ENCODE peak calls at places on chromosomes 7 and 10, in four cellular contexts. One of them, this sample, is unnamed.

GRCh38 chr10:24209946-24210491 is 1.1 kb downstream of the KIAA1217 start:
- DNase-seq in bronchial epithelial cell: peak
- DNase-seq in NCI-H774: no peak
- DNase-seq in cerebellar cortex: no peak
- DNase-seq in this sample: no peak

GRCh38 chr7:4791738-4792536 is 16.5 kb downstream of the AP5Z1 start:
- DNase-seq in bronchial epithelial cell: peak
- DNase-seq in cerebellar cortex: no peak
- DNase-seq in NCI-H774: no peak
- DNase-seq in this sample: no peak

GRCh38 chr10:86698207-86698940 is 30.1 kb downstream of the LDB3 start:
- DNase-seq in cerebellar cortex: peak
- DNase-seq in bronchial epithelial cell: no peak
- DNase-seq in NCI-H774: no peak
- DNase-seq in this sample: no peak

GRCh38 chr10:12703813-12704212 is 297.7 kb downstream of the CCDC3 start:
- DNase-seq in NCI-H774: no peak
- DNase-seq in bronchial epithelial cell: peak
- DNase-seq in cerebellar cortex: no peak
- DNase-seq in this sample: no peak

GRCh38 chr7:100491192-100491578 is 7.5 kb downstream of the NYAP1 start:
- DNase-seq in NCI-H774: no peak
- DNase-seq in bronchial epithelial cell: no peak
- DNase-seq in cerebellar cortex: no peak
- DNase-seq in this sample: no peak

GRCh38 chr10:31768467-31768866 is 160.2 kb downstream of the ARHGAP12 start:
- DNase-seq in NCI-H774: no peak
- DNase-seq in bronchial epithelial cell: no peak
- DNase-seq in cerebellar cortex: no peak
- DNase-seq in this sample: no peak

GRCh38 chr7:19016140-19016539 is 101.3 kb downstream of the TWIST1 start:
- DNase-seq in cerebellar cortex: no peak
- DNase-seq in bronchial epithelial cell: peak
- DNase-seq in NCI-H774: no peak
- DNase-seq in this sample: no peak

GRCh38 chr10:15416034-15416433 is 44.9 kb upstream of the FAM171A1 start:
- DNase-seq in bronchial epithelial cell: no peak
- DNase-seq in cerebellar cortex: no peak
- DNase-seq in NCI-H774: no peak
- DNase-seq in this sample: no peak